ENCODE peak calls at places on chromosome 9, in eight cellular contexts. R is cardiac fibroblast; C is CD8-positive, alpha-beta T cell; H is endodermal cell; B is MM.1S; Y is cardiac muscle cell; V is GM13977; M is nephron progenitor cell. A is an unnamed sample.

GRCh38 chr9:79955300-79955699 is 383.5 kb downstream of the TLE4 start:
- DNase-seq in M (no peak), Y (peak), R (peak), C (no peak), V (no peak), B (no peak), H (no peak), A (no peak)

GRCh38 chr9:95249986-95250385 is 67.5 kb downstream of the FANCC start:
- DNase-seq in V (no peak), R (no peak), C (no peak), H (no peak), M (no peak), Y (no peak), B (no peak), A (no peak)

GRCh38 chr9:83432104-83432627 is 106.0 kb downstream of the FRMD3 start:
- DNase-seq in H (peak), C (no peak), M (peak), V (no peak), B (no peak), R (peak), Y (peak), A (no peak)

GRCh38 chr9:77582572-77583365 is 65.4 kb downstream of the GNA14 start:
- DNase-seq in M (no peak), R (peak), B (no peak), H (no peak), Y (peak), V (no peak), C (no peak), A (no peak)

GRCh38 chr9:74528207-74528606 is 31.1 kb downstream of the RORB start:
- DNase-seq in H (no peak), R (no peak), C (no peak), Y (no peak), M (no peak), V (no peak), B (no peak), A (no peak)

GRCh38 chr9:33374190-33374589 is 28.2 kb downstream of the AQP7 start:
- DNase-seq in H (no peak), M (no peak), B (no peak), V (no peak), C (no peak), R (no peak), Y (no peak), A (no peak)

GRCh38 chr9:3277200-3277599 is 248.6 kb downstream of the RFX3 start:
- DNase-seq in B (peak), H (no peak), Y (no peak), M (no peak), R (no peak), V (no peak), C (no peak), A (no peak)

GRCh38 chr9:121281614-121282291 is 13.8 kb downstream of the GSN start:
- DNase-seq in H (peak), C (no peak), R (peak), V (no peak), Y (peak), B (no peak), M (no peak), A (no peak)

GRCh38 chr9:120740135-120740534 is 25.9 kb upstream of the MEGF9 start:
- DNase-seq in C (no peak), R (peak), B (no peak), Y (peak), V (no peak), M (no peak), H (no peak), A (no peak)

GRCh38 chr9:74777136-74777879 is 110.4 kb downstream of the TRPM6 start:
- DNase-seq in B (peak), Y (peak), R (peak), V (peak), C (peak), M (peak), H (peak), A (no peak)

GRCh38 chr9:136225748-136226679 is 19.6 kb downstream of the QSOX2 start:
- DNase-seq in B (peak), C (peak), V (peak), H (peak), Y (peak), M (peak), R (peak), A (no peak)

GRCh38 chr9:96065482-96066251 is 190.2 kb downstream of the ERCC6L2 start:
- DNase-seq in Y (no peak), R (no peak), V (no peak), H (no peak), B (no peak), M (no peak), C (no peak), A (no peak)

GRCh38 chr9:111029260-111029659 is 9.0 kb downstream of the LPAR1 start:
- DNase-seq in C (no peak), B (no peak), H (no peak), V (no peak), R (no peak), M (no peak), Y (no peak), A (no peak)

GRCh38 chr9:76159288-76159926 is 234.8 kb downstream of the RFK start:
- DNase-seq in M (no peak), B (no peak), Y (no peak), R (no peak), H (no peak), V (no peak), C (no peak), A (no peak)

GRCh38 chr9:113955076-113955752 is 79.1 kb downstream of the ZNF618 start:
- DNase-seq in R (peak), M (no peak), V (no peak), H (no peak), Y (peak), C (no peak), B (no peak), A (no peak)

GRCh38 chr9:107727113-107727780 is 237.7 kb upstream of the KLF4 start:
- DNase-seq in B (no peak), M (no peak), H (no peak), V (no peak), Y (no peak), C (no peak), R (no peak), A (no peak)

GRCh38 chr9:97986466-97986865 is 3.3 kb downstream of the ANP32B start:
- DNase-seq in R (no peak), M (no peak), H (no peak), V (peak), B (no peak), C (no peak), Y (no peak), A (no peak)

GRCh38 chr9:97983524-97984187 is 515 bp downstream of the ANP32B start:
- DNase-seq in H (peak), B (peak), M (peak), C (peak), V (peak), Y (peak), R (peak), A (peak)

GRCh38 chr9:97987490-97987889 is 4.3 kb downstream of the ANP32B start:
- DNase-seq in C (no peak), V (peak), R (no peak), H (no peak), M (no peak), B (no peak), Y (no peak), A (no peak)

GRCh38 chr9:97984188-97985057 is 1.3 kb downstream of the ANP32B start:
- DNase-seq in H (peak), B (peak), V (peak), C (peak), M (peak), Y (peak), R (peak), A (peak)

DNA sequence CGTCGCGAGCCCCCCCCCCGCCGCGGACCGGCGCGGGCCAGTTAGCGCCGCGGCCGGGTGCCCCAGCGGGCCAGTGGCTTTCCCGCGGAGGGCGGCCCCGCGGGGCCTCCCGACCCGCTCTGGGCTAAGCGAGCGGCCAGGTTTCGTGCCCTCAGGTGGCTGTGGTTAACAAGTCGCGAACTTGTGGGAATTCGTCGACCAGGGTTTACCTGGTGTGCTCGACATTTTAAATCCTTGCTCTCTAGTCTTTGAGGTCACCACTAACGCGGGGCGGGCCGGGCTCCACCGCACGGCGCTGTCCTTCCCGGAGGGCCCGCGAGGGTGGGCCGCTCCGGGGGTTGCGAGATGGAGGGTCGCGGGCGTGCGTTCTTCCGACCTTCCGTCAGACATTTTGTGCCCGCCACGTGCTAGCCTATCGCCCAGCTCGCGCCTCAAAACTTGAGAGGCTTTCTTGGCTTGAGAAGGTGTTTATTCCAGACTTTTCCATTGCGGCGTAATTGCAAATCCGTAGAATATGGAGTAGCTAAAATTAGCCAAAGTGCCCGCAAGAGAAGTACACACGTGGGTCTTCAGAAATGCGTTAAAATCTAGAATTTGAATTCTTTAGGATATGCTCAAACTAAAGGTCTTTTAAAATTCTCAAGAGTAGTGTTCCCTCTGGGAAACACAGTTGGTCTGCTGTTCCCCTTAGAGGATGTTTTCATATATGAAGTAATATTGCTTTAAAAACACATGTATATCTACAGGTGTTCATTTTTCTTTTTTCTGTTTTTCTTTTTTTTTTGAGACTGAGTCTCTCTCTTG is 2.1 kb downstream of the ANP32B start:
- DNase-seq in H (peak), C (peak), R (peak), Y (peak), M (no peak), V (peak), B (peak), A (no peak)
- TF ChIP-seq CTCF in H (no peak), C (no peak), R (no peak), Y (no peak), M (no peak), V (no peak), B (no peak), A (no peak)

DNA sequence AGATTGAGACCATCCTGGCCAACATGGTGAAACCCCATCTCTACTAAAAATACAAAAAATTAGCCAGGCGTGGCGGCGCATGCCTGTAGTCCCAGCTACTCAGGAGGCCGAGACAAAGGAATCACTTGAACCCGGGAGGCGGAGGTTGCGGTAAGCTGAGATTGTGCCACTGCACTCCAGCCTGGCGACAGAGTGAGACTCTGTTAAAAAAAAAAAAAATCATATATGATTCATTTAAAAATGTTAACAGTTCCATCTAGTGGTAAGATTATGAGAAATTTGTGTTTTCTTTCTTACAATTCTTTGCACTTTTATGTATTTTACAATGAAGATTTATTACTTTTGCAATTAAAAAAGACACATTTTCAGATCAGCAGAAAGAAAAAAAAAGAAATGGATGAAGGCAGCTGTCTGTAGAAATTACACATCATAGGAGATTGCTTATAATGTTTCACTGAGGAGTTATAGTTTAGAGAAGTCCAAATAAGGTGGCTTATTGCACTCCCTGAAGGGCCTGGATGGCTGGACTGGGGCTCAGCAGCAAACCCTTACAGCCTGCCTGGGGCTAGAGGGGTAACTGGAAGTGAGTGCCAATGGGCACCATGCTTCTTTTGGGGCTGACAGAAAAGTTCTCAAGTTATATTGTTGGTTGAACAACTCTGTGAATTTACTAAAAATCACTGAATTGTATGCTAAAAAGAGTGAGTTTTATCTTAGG is 20.2 kb downstream of the C9orf153 start:
- DNase-seq in H (no peak), V (no peak), Y (peak), C (no peak), M (no peak), R (peak), B (no peak), A (no peak)
- TF ChIP-seq CTCF in H (no peak), V (no peak), Y (peak), C (no peak), M (no peak), R (no peak), B (no peak), A (peak)

GRCh38 chr9:133830310-133830709 is 92.2 kb upstream of the SARDH start:
- DNase-seq in H (no peak), B (no peak), C (no peak), R (no peak), M (no peak), V (no peak), Y (no peak), A (no peak)

GRCh38 chr9:133826289-133827085 is 88.3 kb upstream of the SARDH start:
- DNase-seq in B (no peak), R (no peak), Y (no peak), H (no peak), M (no peak), C (no peak), V (no peak), A (no peak)

GRCh38 chr9:133824802-133825186 is 86.6 kb upstream of the SARDH start:
- DNase-seq in B (no peak), M (no peak), H (no peak), R (no peak), V (no peak), C (no peak), Y (no peak), A (no peak)

GRCh38 chr9:133825555-133826198 is 87.5 kb upstream of the SARDH start:
- DNase-seq in H (no peak), R (peak), C (no peak), B (no peak), M (no peak), Y (peak), V (no peak), A (no peak)

DNA sequence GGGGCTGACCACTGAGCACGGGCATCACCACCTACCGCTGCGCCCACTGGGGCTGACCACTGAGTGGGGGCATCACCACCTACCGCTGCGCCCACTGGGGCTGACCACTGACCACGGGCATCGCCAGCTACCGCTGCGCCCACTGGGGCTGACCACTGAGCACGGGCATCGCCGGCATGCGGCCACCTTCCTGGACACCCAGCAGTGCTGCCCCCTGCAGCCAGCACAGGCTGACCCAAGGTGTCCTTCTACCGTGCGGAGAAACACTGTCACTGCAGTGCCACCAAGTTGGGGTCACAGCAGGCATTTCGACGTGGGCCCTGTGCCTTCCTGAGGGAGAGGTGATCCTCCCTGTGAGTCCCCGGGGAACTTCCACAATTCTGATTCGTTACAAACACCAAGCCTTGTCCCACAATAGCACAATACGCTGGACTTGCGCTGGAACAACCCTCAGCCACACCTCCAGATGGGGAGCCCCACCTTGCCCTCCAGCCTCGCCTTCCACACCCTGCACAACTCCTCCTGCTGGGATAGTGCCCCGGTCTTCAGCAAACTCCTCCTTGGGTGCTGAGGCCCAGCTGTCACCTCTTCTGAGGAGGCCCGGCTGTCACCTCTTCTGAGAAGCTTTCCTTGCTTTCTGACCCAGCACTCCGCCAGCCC is 90.3 kb upstream of the SARDH start:
- DNase-seq in B (no peak), R (no peak), C (no peak), V (no peak), Y (no peak), M (no peak), H (no peak), A (no peak)
- TF ChIP-seq CTCF in B (no peak), R (no peak), C (no peak), V (no peak), Y (no peak), M (no peak), H (no peak), A (no peak)

DNA sequence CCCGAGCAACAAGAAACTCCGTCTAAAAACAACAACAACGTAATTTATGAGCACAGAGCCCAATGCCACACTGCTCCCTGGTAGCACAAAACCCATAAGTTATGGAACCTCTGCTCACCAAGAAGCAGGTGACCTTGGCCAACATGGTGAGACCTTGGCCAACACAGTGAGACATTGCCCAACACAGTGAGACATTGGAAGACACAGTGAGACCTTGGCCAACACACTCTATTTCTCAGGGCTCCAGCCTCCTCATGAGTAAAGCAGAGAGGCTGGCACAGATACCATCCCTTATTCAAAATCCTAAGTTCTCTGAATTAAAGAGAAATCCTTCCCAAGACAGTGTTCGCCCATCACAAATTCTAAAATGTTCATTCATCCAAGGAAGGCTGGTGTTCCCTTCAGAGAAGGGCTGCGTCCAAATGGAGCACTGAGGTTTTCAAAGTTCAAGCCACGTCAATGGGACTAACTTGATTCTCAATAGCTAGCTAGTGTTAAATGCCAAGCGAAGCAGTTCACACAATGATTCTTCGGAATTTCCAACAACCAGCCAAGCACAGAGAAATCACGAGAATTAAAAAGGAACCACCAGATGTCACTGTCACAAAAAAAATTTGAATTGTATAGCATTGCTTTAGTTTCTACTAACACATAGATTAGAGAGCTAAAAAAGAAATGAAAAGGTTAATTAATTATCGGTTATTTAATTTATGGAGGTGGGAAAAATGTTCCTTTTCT is 29.4 kb downstream of the TTC39B start:
- DNase-seq in V (peak), Y (peak), C (no peak), H (no peak), R (peak), M (no peak), B (no peak), A (no peak)
- TF ChIP-seq CTCF in V (peak), Y (peak), C (peak), H (peak), R (no peak), M (no peak), B (peak), A (peak)

GRCh38 chr9:6833518-6834192 is 75.9 kb downstream of the KDM4C start:
- DNase-seq in M (no peak), Y (peak), H (no peak), R (peak), C (no peak), B (no peak), V (no peak), A (no peak)

GRCh38 chr9:6834306-6834705 is 76.5 kb downstream of the KDM4C start:
- DNase-seq in V (no peak), C (no peak), B (no peak), Y (no peak), R (no peak), H (no peak), M (no peak), A (no peak)

GRCh38 chr9:6827370-6827949 is 69.7 kb downstream of the KDM4C start:
- DNase-seq in B (peak), C (peak), V (peak), M (peak), Y (peak), H (peak), R (peak), A (no peak)

GRCh38 chr9:6829027-6829426 is 71.3 kb downstream of the KDM4C start:
- DNase-seq in R (no peak), V (no peak), Y (no peak), M (no peak), H (no peak), B (no peak), C (no peak), A (no peak)
- TF ChIP-seq CTCF in R (peak), V (no peak), Y (no peak), M (no peak), H (peak), B (no peak), C (no peak), A (no peak)

GRCh38 chr9:137286980-137287383 is 9.5 kb downstream of the TOR4A start:
- DNase-seq in H (peak), V (peak), R (peak), C (no peak), B (peak), M (peak), Y (peak), A (no peak)
- TF ChIP-seq CTCF in H (peak), V (peak), R (peak), C (no peak), B (peak), M (peak), Y (peak), A (peak)

GRCh38 chr9:35816708-35817107 is 1.9 kb upstream of the HINT2 start:
- DNase-seq in H (peak), Y (no peak), C (no peak), M (no peak), R (no peak), B (no peak), V (no peak), A (no peak)
- TF ChIP-seq CTCF in H (peak), Y (no peak), C (no peak), M (no peak), R (no peak), B (peak), V (no peak), A (no peak)

DNA sequence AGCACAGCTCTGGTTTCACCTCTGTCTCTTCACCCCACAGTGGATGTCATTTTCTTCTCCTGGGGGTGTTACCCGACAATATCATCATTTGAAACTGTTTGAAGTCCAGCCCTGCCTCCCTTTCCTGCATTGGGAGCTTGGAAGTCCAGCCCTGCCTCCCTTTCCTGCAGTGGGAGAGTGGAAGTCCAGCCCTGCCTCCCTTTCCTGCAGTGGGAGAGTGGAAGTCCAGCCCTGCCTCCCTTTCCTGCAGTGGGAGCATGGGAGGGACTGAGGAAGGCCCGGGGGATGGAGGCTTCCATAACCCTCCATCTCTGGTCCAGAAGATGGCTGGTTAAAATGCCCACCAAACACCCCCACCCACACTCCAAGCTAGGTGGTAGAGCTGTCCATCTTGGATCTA is 59.8 kb downstream of the SYK start:
- DNase-seq in V (no peak), H (no peak), M (no peak), R (no peak), C (no peak), Y (no peak), B (no peak), A (peak)
- TF ChIP-seq CTCF in V (no peak), H (no peak), M (no peak), R (no peak), C (no peak), Y (no peak), B (no peak), A (no peak)